ENCODE peak calls at places on chromosomes 4 and X, in five cellular contexts. One of them, this sample, is unnamed.

GRCh38 chr4:6287017-6287788 is 17.6 kb downstream of the WFS1 start:
- DNase-seq in dorsolateral prefrontal cortex: no peak
- DNase-seq in IMR-90: no peak
- DNase-seq in heart left ventricle: no peak
- DNase-seq in spleen: no peak
- DNase-seq in this sample: no peak

GRCh38 chr4:77076889-77077635 is 1.3 kb upstream of the CCNI start:
- DNase-seq in heart left ventricle: no peak
- DNase-seq in dorsolateral prefrontal cortex: no peak
- DNase-seq in spleen: no peak
- DNase-seq in IMR-90: no peak
- DNase-seq in this sample: no peak

GRCh38 chr4:2697995-2698414 is 58.1 kb downstream of the TNIP2 start:
- DNase-seq in dorsolateral prefrontal cortex: no peak
- DNase-seq in spleen: no peak
- DNase-seq in IMR-90: no peak
- DNase-seq in heart left ventricle: no peak
- DNase-seq in this sample: no peak

GRCh38 chrX:10085223-10085622 is 71.6 kb upstream of the CLCN4 start:
- DNase-seq in IMR-90: no peak
- DNase-seq in spleen: no peak
- DNase-seq in dorsolateral prefrontal cortex: no peak
- DNase-seq in heart left ventricle: no peak
- DNase-seq in this sample: no peak

GRCh38 chr4:186617921-186618320 is 62.6 kb upstream of the MTNR1A start:
- DNase-seq in IMR-90: peak
- DNase-seq in heart left ventricle: no peak
- DNase-seq in spleen: no peak
- DNase-seq in dorsolateral prefrontal cortex: no peak
- DNase-seq in this sample: no peak

GRCh38 chr4:144872508-144873293 is 225.3 kb downstream of the ANAPC10 start:
- DNase-seq in spleen: no peak
- DNase-seq in dorsolateral prefrontal cortex: no peak
- DNase-seq in heart left ventricle: no peak
- DNase-seq in IMR-90: no peak
- DNase-seq in this sample: no peak

GRCh38 chr4:1470816-1471442 is 64.7 kb upstream of the NKX1-1 start:
- DNase-seq in spleen: peak
- DNase-seq in heart left ventricle: no peak
- DNase-seq in IMR-90: no peak
- DNase-seq in dorsolateral prefrontal cortex: peak
- DNase-seq in this sample: no peak

GRCh38 chr4:110344165-110344564 is 131.8 kb upstream of the ENPEP start:
- DNase-seq in dorsolateral prefrontal cortex: no peak
- DNase-seq in spleen: no peak
- DNase-seq in heart left ventricle: no peak
- DNase-seq in IMR-90: no peak
- DNase-seq in this sample: no peak

GRCh38 chr4:8838296-8838695 is 33.3 kb downstream of the HMX1 start:
- DNase-seq in IMR-90: no peak
- DNase-seq in heart left ventricle: no peak
- DNase-seq in dorsolateral prefrontal cortex: no peak
- DNase-seq in spleen: no peak
- DNase-seq in this sample: no peak

GRCh38 chr4:132059227-132059626 is 1089.9 kb upstream of the PCDH10 start:
- DNase-seq in dorsolateral prefrontal cortex: no peak
- DNase-seq in heart left ventricle: no peak
- DNase-seq in spleen: no peak
- DNase-seq in IMR-90: no peak
- DNase-seq in this sample: no peak

GRCh38 chr4:145936142-145937020 is 2.2 kb downstream of the ZNF827 start:
- DNase-seq in dorsolateral prefrontal cortex: peak
- DNase-seq in heart left ventricle: peak
- DNase-seq in IMR-90: peak
- DNase-seq in spleen: peak
- DNase-seq in this sample: peak

GRCh38 chr4:52870225-52870624 is 8.1 kb downstream of the RASL11B start:
- DNase-seq in spleen: no peak
- DNase-seq in dorsolateral prefrontal cortex: no peak
- DNase-seq in heart left ventricle: peak
- DNase-seq in IMR-90: no peak
- DNase-seq in this sample: no peak

GRCh38 chrX:115639481-115639880 is 78.5 kb downstream of the PLS3 start:
- DNase-seq in heart left ventricle: no peak
- DNase-seq in spleen: no peak
- DNase-seq in dorsolateral prefrontal cortex: no peak
- DNase-seq in IMR-90: no peak
- DNase-seq in this sample: no peak
- H3K27ac ChIP-seq in heart left ventricle: no peak
- H3K27ac ChIP-seq in spleen: no peak
- H3K27ac ChIP-seq in dorsolateral prefrontal cortex: peak
- H3K27ac ChIP-seq in IMR-90: no peak
- H3K27ac ChIP-seq in this sample: no peak

GRCh38 chr4:88054229-88054628 is 46.8 kb downstream of the PKD2 start:
- DNase-seq in IMR-90: no peak
- DNase-seq in spleen: no peak
- DNase-seq in heart left ventricle: no peak
- DNase-seq in dorsolateral prefrontal cortex: no peak
- DNase-seq in this sample: no peak

GRCh38 chr4:88060431-88060830 is 53.0 kb downstream of the PKD2 start:
- DNase-seq in IMR-90: no peak
- DNase-seq in dorsolateral prefrontal cortex: no peak
- DNase-seq in spleen: no peak
- DNase-seq in heart left ventricle: no peak
- DNase-seq in this sample: no peak

GRCh38 chr4:88058295-88058694 is 50.9 kb downstream of the PKD2 start:
- DNase-seq in dorsolateral prefrontal cortex: no peak
- DNase-seq in heart left ventricle: no peak
- DNase-seq in IMR-90: no peak
- DNase-seq in spleen: no peak
- DNase-seq in this sample: no peak

GRCh38 chr4:88059781-88060180 is 52.3 kb downstream of the PKD2 start:
- DNase-seq in heart left ventricle: no peak
- DNase-seq in IMR-90: no peak
- DNase-seq in spleen: no peak
- DNase-seq in dorsolateral prefrontal cortex: no peak
- DNase-seq in this sample: no peak

GRCh38 chr4:88054909-88055308 is 47.5 kb downstream of the PKD2 start:
- DNase-seq in IMR-90: peak
- DNase-seq in heart left ventricle: peak
- DNase-seq in spleen: no peak
- DNase-seq in dorsolateral prefrontal cortex: no peak
- DNase-seq in this sample: no peak
- TF ChIP-seq CTCF in IMR-90: peak
- TF ChIP-seq CTCF in heart left ventricle: peak
- TF ChIP-seq CTCF in spleen: no peak
- TF ChIP-seq CTCF in dorsolateral prefrontal cortex: peak
- TF ChIP-seq CTCF in this sample: peak

DNA sequence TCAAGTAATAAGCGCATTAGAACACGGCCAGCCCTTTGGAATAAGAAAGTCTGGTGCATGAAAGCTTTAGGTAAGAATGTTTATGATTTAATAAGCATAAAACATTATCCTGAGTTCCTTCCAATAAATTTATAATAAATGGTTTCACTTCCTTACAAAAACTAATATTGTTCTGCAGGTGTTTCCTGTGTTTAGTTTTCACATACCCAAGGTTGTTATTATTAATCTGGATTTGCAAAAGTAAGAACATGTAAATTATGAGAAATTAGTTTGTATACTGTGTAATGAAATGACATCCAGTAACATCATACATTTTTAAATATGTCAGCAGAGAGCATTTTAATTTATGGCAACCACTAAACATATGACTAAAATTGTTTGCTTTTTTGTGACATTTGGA is 72.1 kb downstream of the BANK1 start:
- DNase-seq in spleen: no peak
- DNase-seq in dorsolateral prefrontal cortex: no peak
- DNase-seq in heart left ventricle: no peak
- DNase-seq in IMR-90: no peak
- DNase-seq in this sample: no peak
- H3K27ac ChIP-seq in spleen: peak
- H3K27ac ChIP-seq in dorsolateral prefrontal cortex: no peak
- H3K27ac ChIP-seq in heart left ventricle: no peak
- H3K27ac ChIP-seq in IMR-90: no peak
- H3K27ac ChIP-seq in this sample: no peak

GRCh38 chrX:30280428-30280827 is 28.8 kb downstream of the NR0B1 start:
- DNase-seq in dorsolateral prefrontal cortex: no peak
- DNase-seq in heart left ventricle: no peak
- DNase-seq in spleen: no peak
- DNase-seq in IMR-90: no peak
- DNase-seq in this sample: no peak

GRCh38 chrX:30275498-30275897 is 28.6 kb downstream of the MAGEB1 start:
- DNase-seq in IMR-90: peak
- DNase-seq in heart left ventricle: no peak
- DNase-seq in spleen: no peak
- DNase-seq in dorsolateral prefrontal cortex: no peak
- DNase-seq in this sample: no peak

GRCh38 chrX:30283456-30284200 is 25.6 kb downstream of the NR0B1 start:
- DNase-seq in heart left ventricle: no peak
- DNase-seq in IMR-90: peak
- DNase-seq in dorsolateral prefrontal cortex: no peak
- DNase-seq in spleen: no peak
- DNase-seq in this sample: no peak

GRCh38 chrX:30282527-30282926 is 26.7 kb downstream of the NR0B1 start:
- DNase-seq in IMR-90: peak
- DNase-seq in dorsolateral prefrontal cortex: no peak
- DNase-seq in heart left ventricle: no peak
- DNase-seq in spleen: no peak
- DNase-seq in this sample: no peak

GRCh38 chrX:30278365-30278764 is 30.8 kb downstream of the NR0B1 start:
- DNase-seq in dorsolateral prefrontal cortex: no peak
- DNase-seq in IMR-90: peak
- DNase-seq in spleen: no peak
- DNase-seq in heart left ventricle: no peak
- DNase-seq in this sample: no peak
- TF ChIP-seq CTCF in dorsolateral prefrontal cortex: no peak
- TF ChIP-seq CTCF in IMR-90: no peak
- TF ChIP-seq CTCF in spleen: no peak
- TF ChIP-seq CTCF in heart left ventricle: no peak
- TF ChIP-seq CTCF in this sample: no peak

DNA sequence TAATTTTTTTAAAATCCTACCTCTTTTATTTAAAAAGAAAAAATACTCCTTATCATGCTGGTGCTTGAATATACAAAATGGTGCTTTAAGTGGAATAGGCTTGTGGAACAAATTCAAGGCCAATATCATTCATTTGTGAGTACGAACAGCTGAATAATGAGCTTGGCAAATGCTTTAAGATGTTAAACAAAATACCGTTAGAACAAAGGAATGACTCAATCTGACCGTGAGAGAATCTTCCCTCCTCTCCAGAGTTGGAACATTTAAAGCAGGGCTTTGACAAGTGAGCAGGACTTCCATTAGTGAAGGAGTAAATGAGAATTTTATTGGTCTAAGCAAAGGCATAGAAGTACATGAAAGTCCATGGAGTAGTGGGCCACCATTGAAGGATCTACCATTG is 74.5 kb downstream of the DCLK2 start:
- DNase-seq in IMR-90: peak
- DNase-seq in heart left ventricle: no peak
- DNase-seq in dorsolateral prefrontal cortex: no peak
- DNase-seq in spleen: no peak
- DNase-seq in this sample: no peak
- H3K27ac ChIP-seq in IMR-90: no peak
- H3K27ac ChIP-seq in heart left ventricle: no peak
- H3K27ac ChIP-seq in dorsolateral prefrontal cortex: no peak
- H3K27ac ChIP-seq in spleen: no peak
- H3K27ac ChIP-seq in this sample: no peak

GRCh38 chr4:164204434-164204833 is 549.5 kb upstream of the SMIM31 start:
- DNase-seq in IMR-90: peak
- DNase-seq in dorsolateral prefrontal cortex: no peak
- DNase-seq in heart left ventricle: no peak
- DNase-seq in spleen: no peak
- DNase-seq in this sample: no peak
- TF ChIP-seq CTCF in IMR-90: no peak
- TF ChIP-seq CTCF in dorsolateral prefrontal cortex: no peak
- TF ChIP-seq CTCF in heart left ventricle: no peak
- TF ChIP-seq CTCF in spleen: no peak
- TF ChIP-seq CTCF in this sample: no peak